ENCODE peak calls at places on chromosome 11, in five cellular contexts. Q is midbrain, Z is NCI-H524 treated with DMSO at 0.1 percent for 48 hours, K is HT1080, W is nephron progenitor cell. N is an unnamed sample.

GRCh38 chr11:206002-206384 is 1.2 kb downstream of the BET1L start:
- DNase-seq in Z (no peak), Q (no peak), W (no peak), K (no peak), N (no peak)

GRCh38 chr11:107561688-107562087 is 3.8 kb downstream of the ALKBH8 start:
- DNase-seq in Z (no peak), Q (no peak), K (peak), W (no peak), N (no peak)

GRCh38 chr11:46537121-46537520 is 56.7 kb downstream of the AMBRA1 start:
- DNase-seq in Q (peak), Z (no peak), K (no peak), W (no peak), N (no peak)

GRCh38 chr11:57974830-57975229 is 48.9 kb upstream of the OR9Q1 start:
- DNase-seq in K (no peak), Z (no peak), Q (no peak), W (no peak), N (no peak)

GRCh38 chr11:73729594-73730206 is 31.2 kb downstream of the RAB6A start:
- DNase-seq in K (peak), Q (peak), Z (no peak), W (peak), N (no peak)

GRCh38 chr11:100561325-100561724 is 125.8 kb upstream of the ARHGAP42 start:
- DNase-seq in K (no peak), Q (no peak), Z (no peak), W (no peak), N (no peak)

GRCh38 chr11:19519912-19520641 is 192.6 kb upstream of the NAV2 start:
- DNase-seq in Z (no peak), W (peak), K (no peak), Q (no peak), N (no peak)

GRCh38 chr11:62148271-62148980 is 24.6 kb downstream of the INCENP start:
- DNase-seq in K (no peak), Q (no peak), Z (no peak), W (no peak), N (no peak)

GRCh38 chr11:128488471-128488870 is 98.9 kb downstream of the ETS1 start:
- DNase-seq in W (no peak), Q (no peak), K (peak), Z (no peak), N (no peak)

GRCh38 chr11:128464878-128465277 is 122.5 kb downstream of the ETS1 start:
- DNase-seq in W (no peak), Z (no peak), Q (no peak), K (no peak), N (no peak)

GRCh38 chr11:97364047-97364446 is 974.2 kb downstream of the JRKL start:
- DNase-seq in W (no peak), Z (no peak), Q (no peak), K (peak), N (no peak)

GRCh38 chr11:7088921-7089320 is at the start of gene RBMXL2:
- DNase-seq in Z (no peak), W (no peak), Q (no peak), K (no peak), N (no peak)

GRCh38 chr11:41983458-41983857 is 524.0 kb upstream of the LRRC4C start:
- DNase-seq in W (no peak), Z (no peak), Q (no peak), K (peak), N (no peak)

GRCh38 chr11:64406221-64406946 is 47.4 kb downstream of the RPS6KA4 start:
- DNase-seq in Z (no peak), W (peak), K (no peak), Q (no peak), N (no peak)

GRCh38 chr11:293852-294661 is 5.1 kb downstream of the PGGHG start:
- DNase-seq in K (no peak), Q (no peak), W (no peak), Z (no peak), N (no peak)

GRCh38 chr11:986270-986951 is 50.1 kb downstream of the MUC6 start:
- DNase-seq in K (no peak), W (no peak), Q (no peak), Z (no peak), N (no peak)

GRCh38 chr11:128714881-128715280 is 21.0 kb downstream of the FLI1 start:
- DNase-seq in Z (no peak), W (no peak), K (peak), Q (no peak), N (no peak)

GRCh38 chr11:119787074-119787461 is 58.1 kb upstream of the NECTIN1 start:
- DNase-seq in K (no peak), Q (no peak), W (no peak), Z (no peak), N (no peak)

GRCh38 chr11:18853086-18853720 is 61.6 kb upstream of the PTPN5 start:
- DNase-seq in Z (no peak), Q (no peak), K (peak), W (no peak), N (no peak)

N was measured in naive thymus-derived CD4-positive, alpha-beta T cell.